ENCODE peak calls at places on chromosomes 11 and 22, in six cellular contexts. N is tibial nerve; K is adipocyte; J is CD4-positive, alpha-beta memory T cell; F is skeletal muscle cell; G is lower leg skin. C is an unnamed sample.

GRCh38 chr11:17354070-17354924 is 2.7 kb downstream of the NCR3LG1 start:
- DNase-seq in N (peak), K (peak), J (peak), F (peak), G (peak), C (no peak)

GRCh38 chr22:45202333-45203149 is 38.2 kb downstream of the KIAA0930 start:
- DNase-seq in N (no peak), K (no peak), J (no peak), F (no peak), G (no peak), C (no peak)

GRCh38 chr11:21472256-21472655 is 720.6 kb upstream of the ANO5 start:
- DNase-seq in N (no peak), K (no peak), J (no peak), F (no peak), G (no peak), C (no peak)

GRCh38 chr22:24938741-24939341 is 7.7 kb downstream of the LHFPL7 start:
- DNase-seq in N (no peak), K (peak), J (no peak), F (no peak), G (no peak), C (no peak)

GRCh38 chr11:119376197-119376847 is 5.2 kb downstream of the USP2 start:
- DNase-seq in N (no peak), K (no peak), J (no peak), F (no peak), G (peak), C (no peak)

GRCh38 chr11:111081021-111081511 is 164.5 kb upstream of the POU2AF2 start:
- DNase-seq in N (no peak), K (peak), J (no peak), F (no peak), G (no peak), C (no peak)

GRCh38 chr11:36254739-36255138 is 34.5 kb downstream of the COMMD9 start:
- DNase-seq in N (no peak), K (peak), J (no peak), F (no peak), G (no peak), C (no peak)

GRCh38 chr22:32880906-32881596 is 79.5 kb downstream of the TIMP3 start:
- DNase-seq in N (no peak), K (peak), J (no peak), F (peak), G (peak), C (peak)

GRCh38 chr22:46122511-46122971 is 27.8 kb upstream of the PPARA start:
- DNase-seq in N (peak), K (peak), J (no peak), F (no peak), G (no peak), C (no peak)

GRCh38 chr22:20205964-20206708 is 55.3 kb upstream of the CCDC188 start:
- DNase-seq in N (no peak), K (no peak), J (peak), F (peak), G (peak), C (no peak)

GRCh38 chr11:104918113-104918824 is 20.0 kb upstream of the CASP12 start:
- DNase-seq in N (no peak), K (peak), J (no peak), F (peak), G (no peak), C (no peak)

GRCh38 chr11:26753738-26754504 is 32.1 kb upstream of the SLC5A12 start:
- DNase-seq in N (peak), K (peak), J (no peak), F (peak), G (peak), C (no peak)

GRCh38 chr11:114060402-114061052 is 1.0 kb downstream of the ZBTB16 start:
- DNase-seq in N (no peak), K (peak), J (no peak), F (no peak), G (no peak), C (no peak)

GRCh38 chr11:68471360-68472340 is 11.1 kb downstream of the PPP6R3 start:
- DNase-seq in N (no peak), K (no peak), J (peak), F (no peak), G (no peak), C (no peak)

GRCh38 chr22:38137876-38138687 is 27.6 kb upstream of the BAIAP2L2 start:
- DNase-seq in N (no peak), K (no peak), J (no peak), F (no peak), G (no peak), C (no peak)

GRCh38 chr11:67400251-67400941 is 1.3 kb downstream of the PPP1CA start:
- DNase-seq in N (no peak), K (no peak), J (no peak), F (no peak), G (no peak), C (no peak)

GRCh38 chr11:73019996-73020395 is 122.1 kb downstream of the FCHSD2 start:
- DNase-seq in N (no peak), K (no peak), J (no peak), F (no peak), G (no peak), C (no peak)

GRCh38 chr11:57213282-57214086 is 23.6 kb downstream of the APLNR start:
- DNase-seq in N (no peak), K (no peak), J (no peak), F (no peak), G (no peak), C (no peak)

GRCh38 chr11:123428221-123428631 is 1.8 kb upstream of the GRAMD1B start:
- DNase-seq in N (no peak), K (no peak), J (no peak), F (no peak), G (no peak), C (no peak)

GRCh38 chr22:41770715-41771452 is 29.6 kb upstream of the CCDC134 start:
- DNase-seq in N (no peak), K (no peak), J (no peak), F (no peak), G (no peak), C (no peak)

DNA sequence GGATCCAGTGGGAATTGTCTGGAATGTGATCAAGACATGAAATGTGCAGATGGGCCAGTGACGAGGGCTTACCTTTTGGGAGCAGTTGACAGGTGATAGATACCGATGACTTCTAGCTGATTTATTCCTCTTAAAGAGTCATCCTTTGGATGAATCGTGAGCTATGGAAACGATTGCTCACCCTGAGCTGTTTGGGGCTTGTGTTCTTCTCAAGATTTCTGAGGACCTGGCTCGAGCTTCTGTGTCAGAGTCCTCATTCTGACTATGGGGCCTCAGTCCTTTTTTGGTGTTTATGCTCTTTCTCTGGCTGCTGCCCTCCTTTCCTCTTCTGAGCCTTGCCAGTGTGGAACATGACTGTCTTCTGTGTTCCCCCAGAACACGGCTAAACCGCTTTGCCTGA is 11.9 kb upstream of the AMPD3 start:
- DNase-seq in N (no peak), K (no peak), J (no peak), F (no peak), G (no peak), C (no peak)
- H3K4me3 ChIP-seq in N (no peak), K (no peak), J (no peak), F (no peak), G (no peak), C (no peak)

GRCh38 chr11:70270877-70271634 is 566 bp downstream of the PPFIA1 start:
- DNase-seq in N (no peak), K (peak), J (peak), F (peak), G (no peak), C (no peak)

GRCh38 chr11:70268526-70268925 is 2.0 kb upstream of the PPFIA1 start:
- DNase-seq in N (no peak), K (no peak), J (no peak), F (no peak), G (no peak), C (no peak)

GRCh38 chr11:70272009-70272408 is 1.5 kb downstream of the PPFIA1 start:
- DNase-seq in N (no peak), K (no peak), J (no peak), F (no peak), G (no peak), C (no peak)

GRCh38 chr11:70271635-70271953 is 1.1 kb downstream of the PPFIA1 start:
- DNase-seq in N (no peak), K (no peak), J (no peak), F (no peak), G (no peak), C (no peak)

DNA sequence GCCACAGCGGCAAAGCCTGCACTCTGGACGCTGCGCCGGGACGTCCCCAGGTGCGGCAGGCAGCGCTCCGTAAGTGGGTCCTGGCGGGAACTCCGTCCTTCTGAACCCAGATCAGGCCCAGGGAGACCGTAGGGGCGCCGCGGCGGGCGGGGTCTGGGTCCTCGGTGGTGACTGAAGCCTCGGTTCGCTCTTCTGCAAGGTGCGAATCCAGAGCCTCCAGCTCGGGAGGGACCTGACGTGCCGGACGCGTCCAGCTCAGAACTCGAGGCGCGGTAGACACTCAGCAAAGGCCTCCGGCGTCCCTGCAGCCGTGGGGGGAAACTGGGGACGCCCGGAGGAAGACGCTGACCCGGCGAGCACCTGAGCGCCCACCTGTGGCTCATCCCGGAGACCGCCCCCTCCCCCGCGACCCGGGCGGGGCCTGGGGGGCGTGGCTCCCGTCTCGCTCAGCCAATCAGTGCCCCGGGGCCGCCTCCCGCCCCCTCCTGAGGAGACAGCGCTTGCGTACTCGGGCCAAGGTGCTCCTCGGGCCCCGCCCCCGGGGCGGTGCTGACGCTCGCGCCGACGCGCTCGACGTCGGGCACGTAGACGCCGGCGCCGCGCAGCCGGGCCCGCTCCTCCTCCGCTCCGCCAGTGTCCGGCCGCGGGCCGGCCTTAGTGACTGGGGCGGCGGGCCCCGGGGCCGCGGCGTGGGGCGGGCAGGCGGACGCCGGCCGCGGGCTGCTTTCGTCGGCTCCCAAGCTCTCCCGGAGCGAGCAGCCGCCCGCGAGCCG is at the start of gene PPFIA1:
- DNase-seq in N (peak), K (peak), J (peak), F (peak), G (peak), C (peak)
- H3K4me3 ChIP-seq in N (peak), K (peak), J (peak), F (peak), G (peak), C (peak)

DNA sequence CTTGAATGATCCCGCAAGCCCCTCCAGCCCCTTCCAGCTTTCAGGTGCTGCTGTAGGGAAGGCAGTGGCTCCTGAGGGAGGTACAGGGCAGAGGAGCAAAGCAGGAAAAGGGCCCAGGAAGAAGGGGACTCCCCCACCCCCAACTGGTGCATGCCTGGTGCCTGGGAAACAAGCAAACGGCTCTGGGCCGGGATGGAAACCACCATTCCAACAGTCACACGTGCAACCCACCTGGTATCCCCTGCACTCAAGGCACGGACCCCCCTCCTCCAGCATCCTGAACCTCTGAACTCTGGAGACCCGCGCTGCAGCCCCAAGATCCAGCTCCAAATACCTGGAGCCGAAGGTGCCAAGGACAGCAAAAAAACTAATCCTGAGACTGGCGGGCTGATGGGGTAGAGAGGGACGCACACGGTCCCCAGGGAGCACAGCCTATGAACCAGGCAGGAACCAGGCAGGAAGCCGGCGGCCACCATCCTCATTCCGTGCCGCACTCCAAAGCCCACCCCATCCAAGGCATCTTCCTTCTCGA is 537 bp downstream of the SCN4B start:
- DNase-seq in N (no peak), K (no peak), J (no peak), F (no peak), G (no peak), C (no peak)
- H3K4me3 ChIP-seq in N (peak), K (peak), J (no peak), F (peak), G (no peak), C (peak)

DNA sequence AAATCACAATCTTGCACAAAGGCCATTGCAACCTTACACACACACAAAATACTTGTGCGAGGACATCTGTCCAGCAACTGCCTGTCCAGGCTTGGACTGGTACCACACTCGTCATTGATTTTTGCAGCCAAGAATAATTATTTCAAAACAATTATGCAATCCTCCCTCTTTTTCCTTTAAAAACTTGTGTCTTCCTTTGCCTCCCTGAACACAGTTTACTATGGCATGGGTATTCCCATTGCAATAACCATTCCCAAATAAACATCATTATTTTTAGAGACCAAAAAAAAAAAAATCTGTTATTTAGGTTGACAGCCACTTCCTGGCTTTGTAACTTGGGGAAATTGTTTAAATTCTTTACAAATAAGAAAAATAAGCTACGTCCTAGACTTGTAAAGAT is 54.0 kb downstream of the C11orf91 start:
- DNase-seq in N (no peak), K (no peak), J (no peak), F (no peak), G (peak), C (no peak)
- H3K4me3 ChIP-seq in N (no peak), K (no peak), J (no peak), F (no peak), G (no peak), C (no peak)

DNA sequence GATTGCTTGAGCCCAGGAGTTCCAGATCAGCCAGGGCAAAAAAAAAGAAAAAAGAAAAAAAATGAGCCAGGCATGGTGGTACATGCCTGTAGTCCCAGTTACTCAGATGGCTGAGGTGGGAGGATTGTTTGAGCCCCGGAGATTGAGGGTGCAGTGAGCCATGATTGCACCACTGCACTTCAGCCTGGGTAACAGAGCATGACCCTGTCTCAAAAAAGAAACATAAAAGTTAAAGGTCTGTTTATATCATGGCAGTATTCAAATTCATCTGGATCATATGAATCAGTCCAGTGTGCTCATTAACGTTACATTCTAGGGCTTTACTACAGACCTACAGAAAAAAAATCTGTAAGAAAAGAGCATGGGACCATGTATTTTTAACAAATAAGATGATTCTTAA is 13.9 kb downstream of the HSD17B12 start:
- DNase-seq in N (no peak), K (no peak), J (no peak), F (no peak), G (no peak), C (no peak)
- H3K4me3 ChIP-seq in N (no peak), K (no peak), J (no peak), F (no peak), G (no peak), C (no peak)